ENCODE peak calls at places on chromosomes 4 and X, in six cellular contexts. N is A673, H is AG10803, E is left lung, G is cardiac muscle cell, J is neural crest cell. S is an unnamed sample.

GRCh38 chr4:185914583-185915199 is 102.7 kb upstream of the SORBS2 start:
- DNase-seq in N (no peak), H (peak; percentile 72), E (no peak), G (no peak), J (no peak), S (no peak)

GRCh38 chrX:70016513-70016912 is 33.2 kb downstream of the AWAT2 start:
- DNase-seq in N (no peak), H (no peak), E (no peak), G (no peak), J (no peak), S (no peak)

GRCh38 chrX:96569034-96569433 is 115.6 kb upstream of the DIAPH2 start:
- DNase-seq in N (no peak), H (no peak), E (no peak), G (no peak), J (no peak), S (no peak)

GRCh38 chr4:4985844-4986243 is 33.4 kb downstream of the CYTL1 start:
- DNase-seq in N (peak; percentile 35), H (peak; percentile 37), E (no peak), G (no peak), J (no peak), S (no peak)

GRCh38 chrX:18676470-18676869 is 4.6 kb upstream of the RS1 start:
- DNase-seq in N (peak; percentile 37), H (no peak), E (no peak), G (peak; percentile 32), J (peak; percentile 7), S (no peak)

GRCh38 chrX:133922390-133922772 is 63.0 kb downstream of the GPC3 start:
- DNase-seq in N (no peak), H (no peak), E (no peak), G (no peak), J (no peak), S (no peak)

GRCh38 chr4:20288846-20289512 is 37.3 kb downstream of the SLIT2 start:
- DNase-seq in N (peak; percentile 40), H (peak; percentile 73), E (no peak), G (no peak), J (no peak), S (no peak)

GRCh38 chr4:73662709-73663546 is 42.7 kb upstream of the RASSF6 start:
- DNase-seq in N (peak; percentile 72), H (peak; percentile 74), E (no peak), G (no peak), J (no peak), S (no peak)

GRCh38 chr4:146639414-146639814 is 721 bp downstream of the POU4F2 start:
- DNase-seq in N (no peak), H (no peak), E (no peak), G (no peak), J (no peak), S (no peak)

GRCh38 chr4:168408620-168409019 is 71.7 kb downstream of the DDX60L start:
- DNase-seq in N (peak; percentile 76), H (peak; percentile 96), E (no peak), G (peak; percentile 86), J (no peak), S (no peak)

GRCh38 chr4:173189117-173189693 is 20.6 kb downstream of the GALNT7 start:
- DNase-seq in N (no peak), H (peak; percentile 51), E (no peak), G (no peak), J (no peak), S (no peak)

GRCh38 chrX:88416965-88417364 is 330.1 kb upstream of the CPXCR1 start:
- DNase-seq in N (no peak), H (no peak), E (no peak), G (no peak), J (no peak), S (no peak)

GRCh38 chr4:56818797-56819196 is 2.7 kb downstream of the SPINK2 start:
- DNase-seq in N (no peak), H (no peak), E (no peak), G (no peak), J (no peak), S (no peak)

GRCh38 chr4:56823933-56824600 is 2.6 kb upstream of the SPINK2 start:
- DNase-seq in N (no peak), H (no peak), E (no peak), G (no peak), J (no peak), S (no peak)

GRCh38 chr4:56817840-56818491 is 3.5 kb downstream of the SPINK2 start:
- DNase-seq in N (no peak), H (no peak), E (no peak), G (no peak), J (no peak), S (no peak)

DNA sequence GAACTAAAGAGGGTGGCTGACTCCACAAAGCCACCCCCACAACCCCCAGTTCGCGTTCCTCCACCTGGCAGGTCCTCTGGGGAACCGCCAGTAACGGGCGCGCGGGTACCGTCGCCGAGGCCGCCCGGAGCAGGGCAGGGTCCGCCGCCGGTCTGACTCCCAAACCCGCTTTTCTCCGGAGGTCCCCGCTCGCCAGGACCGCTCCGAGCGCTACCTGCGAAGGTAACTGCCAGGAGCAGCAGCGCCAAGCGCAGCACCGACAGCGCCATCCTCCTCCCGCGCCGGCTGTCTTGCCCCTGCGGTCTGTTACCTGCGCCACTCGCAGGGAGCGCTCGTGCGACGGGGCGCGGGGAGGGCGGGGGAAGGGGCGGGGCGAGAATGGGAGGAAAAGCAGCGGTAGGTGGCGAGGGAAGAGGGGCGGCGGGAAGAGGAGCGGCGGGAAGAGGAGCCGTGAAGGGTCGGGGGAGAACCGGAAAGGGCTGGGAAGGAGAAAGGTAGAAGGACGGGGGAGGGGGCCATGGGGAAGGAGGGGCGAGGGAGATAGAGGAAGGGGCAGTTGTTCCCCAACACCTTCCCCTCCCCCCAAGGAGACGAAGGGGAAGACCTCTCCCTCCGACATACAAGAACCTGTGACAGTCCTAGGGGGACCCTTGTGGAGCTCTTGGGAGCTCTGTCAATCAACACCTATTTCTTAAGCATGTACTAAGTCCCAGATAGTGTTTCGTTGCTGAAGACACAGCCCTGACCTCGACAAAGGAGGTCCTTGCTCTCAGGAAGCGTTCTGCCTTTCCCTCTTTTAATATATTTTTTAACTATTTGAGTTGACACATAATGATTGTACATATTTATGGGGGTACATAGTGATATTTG is at the start of gene SPINK2:
- DNase-seq in N (peak; percentile 7), H (no peak), E (peak; percentile 52), G (peak; percentile 74), J (peak; percentile 16), S (no peak)
- TF ChIP-seq CTCF in N (no peak), H (no peak), E (no peak), G (no peak), J (peak; percentile 52), S (no peak)

DNA sequence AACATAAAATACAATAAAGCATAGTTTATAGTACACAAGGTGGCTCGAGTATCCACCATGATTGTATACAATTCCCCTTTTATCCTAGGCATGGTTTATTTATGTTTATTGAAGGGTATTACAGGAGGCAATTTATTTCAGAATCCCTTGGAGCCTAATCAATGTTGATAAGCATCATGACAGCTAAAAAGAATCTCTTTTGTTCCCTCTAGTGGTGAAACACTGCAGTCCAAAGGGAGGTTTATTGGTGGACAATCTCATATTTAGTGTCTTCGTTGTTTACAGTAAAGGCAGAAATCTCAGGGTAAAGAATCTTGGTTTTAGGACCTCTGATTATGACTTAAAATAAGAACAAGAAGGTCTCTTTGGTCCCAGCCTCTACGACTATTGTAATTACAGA is 1712.5 kb downstream of the C4orf33 start:
- DNase-seq in N (peak; percentile 70), H (no peak), E (no peak), G (peak; percentile 3), J (no peak), S (no peak)
- TF ChIP-seq CTCF in N (peak; percentile 79), H (peak; percentile 9), E (no peak), G (peak; percentile 25), J (peak; percentile 72), S (peak; percentile 75)

GRCh38 chrX:50211510-50211909 is 6.9 kb downstream of the CCNB3 start:
- DNase-seq in N (peak; percentile 33), H (peak; percentile 5), E (no peak), G (no peak), J (no peak), S (no peak)
- TF ChIP-seq CTCF in N (peak; percentile 47), H (peak; percentile 31), E (peak; percentile 16), G (peak; percentile 25), J (peak; percentile 46), S (no peak)

GRCh38 chr4:14787221-14787620 is 215.1 kb upstream of the CPEB2 start:
- DNase-seq in N (no peak), H (no peak), E (no peak), G (no peak), J (no peak), S (no peak)

GRCh38 chr4:14790487-14790886 is 211.8 kb upstream of the CPEB2 start:
- DNase-seq in N (no peak), H (no peak), E (no peak), G (no peak), J (no peak), S (no peak)

GRCh38 chr4:14792702-14793227 is 209.5 kb upstream of the CPEB2 start:
- DNase-seq in N (no peak), H (no peak), E (no peak), G (no peak), J (no peak), S (no peak)

GRCh38 chr4:14783011-14783877 is 219.0 kb upstream of the CPEB2 start:
- DNase-seq in N (peak; percentile 60), H (no peak), E (no peak), G (peak; percentile 1), J (no peak), S (no peak)

DNA sequence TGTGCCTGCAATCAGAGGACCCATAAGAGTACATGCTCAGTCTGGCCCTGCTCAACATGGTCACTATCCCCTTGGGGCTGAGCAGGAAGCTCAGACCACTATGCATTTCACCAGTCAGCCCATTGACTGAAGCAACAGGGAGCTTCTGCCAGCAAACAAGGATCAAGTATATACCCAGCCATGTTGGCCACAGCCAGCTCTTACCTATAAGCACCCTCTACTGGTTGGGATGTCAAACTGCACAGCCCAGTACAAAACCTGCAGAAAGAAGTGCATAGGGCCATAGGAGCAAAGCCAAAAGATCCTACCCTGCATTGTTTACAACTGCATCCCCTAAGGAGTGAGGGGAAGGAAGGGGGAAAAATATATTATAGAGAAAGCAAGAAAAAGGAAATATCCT is 214.4 kb upstream of the CPEB2 start:
- DNase-seq in N (peak; percentile 47), H (peak; percentile 23), E (no peak), G (no peak), J (no peak), S (no peak)
- TF ChIP-seq CTCF in N (peak; percentile 40), H (peak; percentile 47), E (peak; percentile 26), G (peak; percentile 49), J (peak; percentile 51), S (peak; percentile 35)

GRCh38 chr4:95363579-95363965 is 185.2 kb downstream of the UNC5C start:
- DNase-seq in N (no peak), H (no peak), E (no peak), G (no peak), J (no peak), S (no peak)

GRCh38 chr4:95361696-95361965 is 187.1 kb downstream of the UNC5C start:
- DNase-seq in N (no peak), H (no peak), E (no peak), G (no peak), J (no peak), S (no peak)

GRCh38 chr4:95363966-95364365 is 184.8 kb downstream of the UNC5C start:
- DNase-seq in N (no peak), H (no peak), E (no peak), G (no peak), J (no peak), S (no peak)

GRCh38 chr4:95362066-95362465 is 186.7 kb downstream of the UNC5C start:
- DNase-seq in N (no peak), H (no peak), E (no peak), G (no peak), J (no peak), S (no peak)

GRCh38 chr4:95362906-95363578 is 185.7 kb downstream of the UNC5C start:
- DNase-seq in N (peak; percentile 32), H (no peak), E (no peak), G (peak; percentile 32), J (peak; percentile 22), S (no peak)
- TF ChIP-seq CTCF in N (peak; percentile 48), H (no peak), E (no peak), G (peak; percentile 50), J (peak; percentile 39), S (peak; percentile 19)